ENCODE peak calls at places on chromosomes 5 and 9, in four cellular contexts. S is stimulated activated naive CD4-positive, alpha-beta T cell; Y is GM19239; N is Right ventricle myocardium superior. C is an unnamed sample.

GRCh38 chr5:168313596-168314204 is 22.3 kb downstream of the WWC1 start:
- DNase-seq in S (no peak), N (no peak), Y (no peak), C (no peak)

GRCh38 chr5:139900546-139901250 is 105.1 kb downstream of the PSD2 start:
- DNase-seq in N (no peak), Y (no peak), S (no peak), C (no peak)

GRCh38 chr5:79025054-79025465 is 40.0 kb upstream of the ARSB start:
- DNase-seq in Y (peak; percentile 9), N (peak; percentile 62), S (peak; percentile 25), C (peak; percentile 46)

GRCh38 chr5:65213921-65214525 is 267.7 kb downstream of the ADAMTS6 start:
- DNase-seq in Y (no peak), N (no peak), S (no peak), C (no peak)

GRCh38 chr9:38090170-38090569 is 21.1 kb upstream of the SHB start:
- DNase-seq in N (no peak), S (no peak), Y (no peak), C (no peak)

GRCh38 chr5:159510282-159510681 is 180.0 kb upstream of the IL12B start:
- DNase-seq in S (no peak), N (peak; percentile 90), Y (no peak), C (no peak)

GRCh38 chr5:54360089-54360488 is 49.7 kb upstream of the ARL15 start:
- DNase-seq in N (no peak), Y (no peak), S (no peak), C (no peak)

GRCh38 chr9:106892632-106893031 is 29.7 kb downstream of the ZNF462 start:
- DNase-seq in S (no peak), Y (no peak), N (no peak), C (no peak)

GRCh38 chr5:113331201-113331551 is 103.6 kb downstream of the TSSK1B start:
- DNase-seq in Y (no peak), N (no peak), S (no peak), C (no peak)

GRCh38 chr9:20873240-20873860 is 158.1 kb downstream of the HACD4 start:
- DNase-seq in N (no peak), Y (no peak), S (no peak), C (no peak)

GRCh38 chr5:180494510-180495181 is 467 bp downstream of the CNOT6 start:
- DNase-seq in Y (peak; percentile 40), N (peak; percentile 65), S (peak; percentile 73), C (peak; percentile 79)

GRCh38 chr9:107739601-107740082 is 250.1 kb upstream of the KLF4 start:
- DNase-seq in Y (no peak), N (peak; percentile 90), S (no peak), C (no peak)

GRCh38 chr5:134590992-134591659 is 41.5 kb downstream of the SAR1B start:
- DNase-seq in S (no peak), Y (no peak), N (no peak), C (peak; percentile 13)

GRCh38 chr9:118306773-118307172 is 602.6 kb downstream of the TLR4 start:
- DNase-seq in Y (no peak), N (no peak), S (no peak), C (no peak)

GRCh38 chr9:96574931-96575351 is 44.7 kb downstream of the CDC14B start:
- DNase-seq in N (no peak), Y (no peak), S (no peak), C (no peak)

GRCh38 chr9:136084191-136084944 is 10.7 kb downstream of the NACC2 start:
- DNase-seq in Y (no peak), S (no peak), N (peak; percentile 35), C (peak; percentile 24)

GRCh38 chr5:135662104-135662503 is 83.3 kb upstream of the CXCL14 start:
- DNase-seq in Y (no peak), S (no peak), N (no peak), C (no peak)

GRCh38 chr5:36919238-36919637 is 42.7 kb downstream of the NIPBL start:
- DNase-seq in S (no peak), Y (no peak), N (no peak), C (no peak)

GRCh38 chr5:62466228-62466627 is 53.7 kb downstream of the IPO11 start:
- DNase-seq in Y (no peak), N (no peak), S (no peak), C (no peak)